ENCODE peak calls at places on chromosomes 3 and 15, in four cellular contexts. One of them, this sample, is unnamed.

GRCh38 chr3:76826915-76827314 is 213.0 kb upstream of the ROBO2 start:
- DNase-seq in heart left ventricle: no peak
- DNase-seq in tibial nerve: no peak
- DNase-seq in lung: no peak
- DNase-seq in this sample: no peak

GRCh38 chr3:129461461-129462146 is 21.6 kb downstream of the IFT122 start:
- DNase-seq in heart left ventricle: peak
- DNase-seq in tibial nerve: no peak
- DNase-seq in lung: no peak
- DNase-seq in this sample: no peak

GRCh38 chr15:54150255-54150654 is 172.0 kb downstream of the UNC13C start:
- DNase-seq in heart left ventricle: no peak
- DNase-seq in tibial nerve: no peak
- DNase-seq in lung: no peak
- DNase-seq in this sample: no peak

GRCh38 chr3:73255609-73256029 is 194.2 kb downstream of the EBLN2 start:
- DNase-seq in heart left ventricle: no peak
- DNase-seq in tibial nerve: no peak
- DNase-seq in lung: peak
- DNase-seq in this sample: peak

GRCh38 chr3:65935724-65936123 is 103.0 kb downstream of the MAGI1 start:
- DNase-seq in heart left ventricle: no peak
- DNase-seq in tibial nerve: no peak
- DNase-seq in lung: no peak
- DNase-seq in this sample: peak

GRCh38 chr15:66566963-66567531 is 1.2 kb upstream of the LCTL start:
- DNase-seq in heart left ventricle: peak
- DNase-seq in tibial nerve: peak
- DNase-seq in lung: peak
- DNase-seq in this sample: no peak

GRCh38 chr3:54322354-54322753 is 200.0 kb downstream of the CACNA2D3 start:
- DNase-seq in heart left ventricle: no peak
- DNase-seq in tibial nerve: no peak
- DNase-seq in lung: no peak
- DNase-seq in this sample: no peak

GRCh38 chr3:157531301-157531660 is 28.1 kb upstream of the VEPH1 start:
- DNase-seq in heart left ventricle: no peak
- DNase-seq in tibial nerve: no peak
- DNase-seq in lung: no peak
- DNase-seq in this sample: no peak

GRCh38 chr3:116140100-116140689 is 305.1 kb downstream of the LSAMP start:
- DNase-seq in heart left ventricle: no peak
- DNase-seq in tibial nerve: no peak
- DNase-seq in lung: no peak
- DNase-seq in this sample: no peak

GRCh38 chr15:69979269-69979668 is 118.4 kb downstream of the TLE3 start:
- DNase-seq in heart left ventricle: no peak
- DNase-seq in tibial nerve: no peak
- DNase-seq in lung: no peak
- DNase-seq in this sample: no peak

GRCh38 chr15:45338417-45338816 is 39.9 kb downstream of the GATM start:
- DNase-seq in heart left ventricle: no peak
- DNase-seq in tibial nerve: no peak
- DNase-seq in lung: no peak
- DNase-seq in this sample: no peak

GRCh38 chr3:105823149-105823866 is 45.5 kb downstream of the CBLB start:
- DNase-seq in heart left ventricle: no peak
- DNase-seq in tibial nerve: no peak
- DNase-seq in lung: no peak
- DNase-seq in this sample: peak

GRCh38 chr15:101267320-101268104 is 9.8 kb downstream of the SELENOS start:
- DNase-seq in heart left ventricle: peak
- DNase-seq in tibial nerve: peak
- DNase-seq in lung: no peak
- DNase-seq in this sample: no peak

GRCh38 chr3:197398301-197398878 is 100.0 kb upstream of the DLG1 start:
- DNase-seq in heart left ventricle: no peak
- DNase-seq in tibial nerve: no peak
- DNase-seq in lung: no peak
- DNase-seq in this sample: no peak

GRCh38 chr3:122255757-122256439 is 69.2 kb upstream of the CSTA start:
- DNase-seq in heart left ventricle: no peak
- DNase-seq in tibial nerve: no peak
- DNase-seq in lung: no peak
- DNase-seq in this sample: no peak

GRCh38 chr3:119643528-119643927 is 16.9 kb downstream of the POPDC2 start:
- DNase-seq in heart left ventricle: no peak
- DNase-seq in tibial nerve: no peak
- DNase-seq in lung: no peak
- DNase-seq in this sample: no peak

GRCh38 chr3:15099364-15100098 is 583 bp upstream of the RBSN start:
- DNase-seq in heart left ventricle: no peak
- DNase-seq in tibial nerve: no peak
- DNase-seq in lung: no peak
- DNase-seq in this sample: no peak

GRCh38 chr3:15094187-15094875 is 4.6 kb downstream of the RBSN start:
- DNase-seq in heart left ventricle: no peak
- DNase-seq in tibial nerve: peak
- DNase-seq in lung: no peak
- DNase-seq in this sample: no peak

GRCh38 chr3:15096026-15096425 is 2.9 kb downstream of the RBSN start:
- DNase-seq in heart left ventricle: no peak
- DNase-seq in tibial nerve: no peak
- DNase-seq in lung: no peak
- DNase-seq in this sample: no peak

GRCh38 chr3:15098503-15099363 is at the start of gene RBSN:
- DNase-seq in heart left ventricle: peak
- DNase-seq in tibial nerve: peak
- DNase-seq in lung: peak
- DNase-seq in this sample: peak

DNA sequence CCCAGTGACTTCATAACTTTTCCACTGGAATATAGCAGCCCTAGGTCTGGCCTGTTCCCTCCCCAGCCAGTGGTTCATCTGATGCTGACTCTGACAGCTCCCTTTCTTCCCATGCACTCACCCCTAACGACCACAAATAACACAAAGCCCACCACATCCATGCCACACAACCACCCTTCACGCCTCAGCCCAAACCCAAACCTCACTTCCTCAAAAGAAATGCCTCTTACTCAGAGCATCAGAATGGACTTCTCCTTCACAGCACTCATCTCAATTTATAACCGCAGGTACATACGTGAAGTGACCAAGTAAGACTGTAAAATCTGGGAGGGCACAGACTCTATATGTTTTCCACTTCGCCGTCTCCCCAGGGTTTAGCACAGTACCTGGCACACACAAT is 1.1 kb downstream of the RBSN start:
- DNase-seq in heart left ventricle: no peak
- DNase-seq in tibial nerve: no peak
- DNase-seq in lung: no peak
- DNase-seq in this sample: peak
- H3K27ac ChIP-seq in heart left ventricle: peak
- H3K27ac ChIP-seq in tibial nerve: no peak
- H3K27ac ChIP-seq in lung: no peak
- H3K27ac ChIP-seq in this sample: peak

GRCh38 chr3:49617390-49618013 is 56.6 kb upstream of the APEH start:
- DNase-seq in heart left ventricle: no peak
- DNase-seq in tibial nerve: no peak
- DNase-seq in lung: no peak
- DNase-seq in this sample: no peak

GRCh38 chr3:49618412-49618811 is 55.7 kb upstream of the APEH start:
- DNase-seq in heart left ventricle: no peak
- DNase-seq in tibial nerve: no peak
- DNase-seq in lung: no peak
- DNase-seq in this sample: no peak

GRCh38 chr3:49614936-49615335 is 59.2 kb upstream of the APEH start:
- DNase-seq in heart left ventricle: no peak
- DNase-seq in tibial nerve: no peak
- DNase-seq in lung: no peak
- DNase-seq in this sample: no peak

GRCh38 chr3:49616491-49616941 is 57.6 kb upstream of the APEH start:
- DNase-seq in heart left ventricle: no peak
- DNase-seq in tibial nerve: no peak
- DNase-seq in lung: no peak
- DNase-seq in this sample: no peak

DNA sequence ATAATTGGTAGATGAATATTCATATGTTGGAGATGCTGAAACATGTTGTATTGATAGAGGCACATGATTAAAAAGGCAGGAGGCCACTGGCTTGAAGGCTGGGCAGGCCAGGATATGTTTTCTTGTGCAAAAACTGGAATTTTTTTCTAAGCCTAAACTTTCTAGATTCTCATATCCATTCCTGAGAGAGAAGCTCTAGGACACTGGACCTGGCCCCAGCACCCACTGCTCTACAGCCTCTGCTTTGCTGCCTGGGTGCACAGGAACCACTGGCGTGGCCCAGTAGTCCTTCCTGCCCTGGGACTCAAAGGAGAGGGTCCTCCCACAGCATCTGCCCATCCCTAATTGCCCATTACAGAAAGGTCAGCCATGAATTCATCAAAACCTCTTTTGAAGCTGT is 58.1 kb upstream of the APEH start:
- DNase-seq in heart left ventricle: no peak
- DNase-seq in tibial nerve: no peak
- DNase-seq in lung: no peak
- DNase-seq in this sample: no peak
- H3K27ac ChIP-seq in heart left ventricle: no peak
- H3K27ac ChIP-seq in tibial nerve: no peak
- H3K27ac ChIP-seq in lung: no peak
- H3K27ac ChIP-seq in this sample: no peak

GRCh38 chr3:192284443-192285072 is 442.8 kb downstream of the FGF12 start:
- DNase-seq in heart left ventricle: no peak
- DNase-seq in tibial nerve: no peak
- DNase-seq in lung: no peak
- DNase-seq in this sample: peak
- H3K27ac ChIP-seq in heart left ventricle: no peak
- H3K27ac ChIP-seq in tibial nerve: no peak
- H3K27ac ChIP-seq in lung: no peak
- H3K27ac ChIP-seq in this sample: no peak

GRCh38 chr3:171807806-171808205 is 2.5 kb downstream of the PLD1 start:
- DNase-seq in heart left ventricle: no peak
- DNase-seq in tibial nerve: no peak
- DNase-seq in lung: no peak
- DNase-seq in this sample: no peak

GRCh38 chr3:171811059-171811912 is 1.0 kb upstream of the PLD1 start:
- DNase-seq in heart left ventricle: no peak
- DNase-seq in tibial nerve: peak
- DNase-seq in lung: no peak
- DNase-seq in this sample: peak

GRCh38 chr3:171811913-171812321 is 1.6 kb upstream of the PLD1 start:
- DNase-seq in heart left ventricle: no peak
- DNase-seq in tibial nerve: no peak
- DNase-seq in lung: no peak
- DNase-seq in this sample: no peak

GRCh38 chr3:171810278-171811058 is at the start of gene PLD1:
- DNase-seq in heart left ventricle: peak
- DNase-seq in tibial nerve: peak
- DNase-seq in lung: peak
- DNase-seq in this sample: no peak

DNA sequence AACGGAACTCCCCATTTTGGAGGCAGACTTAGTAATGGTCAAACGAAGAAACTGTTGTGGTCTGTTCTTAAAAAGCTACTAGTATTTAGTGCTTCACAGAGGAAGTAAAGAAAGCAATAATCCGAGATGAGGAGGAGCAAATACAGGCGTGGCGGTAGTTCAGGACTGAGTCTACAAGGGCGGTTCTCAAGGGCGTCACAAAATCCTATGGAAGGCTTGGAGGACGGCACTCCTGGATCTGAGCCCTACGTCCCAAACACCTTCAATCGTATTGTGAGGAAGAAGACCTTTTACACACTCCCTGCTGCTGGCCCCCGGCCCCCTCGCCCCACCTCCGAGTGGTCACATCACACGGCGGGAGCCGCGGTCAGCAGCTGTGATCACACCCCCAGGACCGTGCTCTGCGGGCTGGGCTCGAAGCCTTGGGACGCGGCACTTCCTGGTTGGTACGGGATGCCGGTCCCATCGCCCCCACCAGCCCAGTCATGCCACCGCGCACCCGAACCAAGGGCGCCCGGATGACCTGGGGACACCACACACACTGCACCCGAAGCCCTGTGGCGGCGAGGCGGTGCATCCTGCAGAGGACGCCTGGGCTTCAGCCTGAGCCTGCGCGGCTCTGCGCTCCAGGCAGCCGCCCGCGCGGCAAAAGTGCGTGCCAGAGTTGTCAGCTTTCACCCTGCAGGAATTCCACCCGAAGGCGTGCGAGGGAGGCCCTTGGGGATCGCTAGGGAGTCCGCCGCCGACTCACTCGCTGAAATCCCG is 588 bp downstream of the PLD1 start:
- DNase-seq in heart left ventricle: peak
- DNase-seq in tibial nerve: peak
- DNase-seq in lung: no peak
- DNase-seq in this sample: no peak
- H3K27ac ChIP-seq in heart left ventricle: peak
- H3K27ac ChIP-seq in tibial nerve: peak
- H3K27ac ChIP-seq in lung: peak
- H3K27ac ChIP-seq in this sample: peak

DNA sequence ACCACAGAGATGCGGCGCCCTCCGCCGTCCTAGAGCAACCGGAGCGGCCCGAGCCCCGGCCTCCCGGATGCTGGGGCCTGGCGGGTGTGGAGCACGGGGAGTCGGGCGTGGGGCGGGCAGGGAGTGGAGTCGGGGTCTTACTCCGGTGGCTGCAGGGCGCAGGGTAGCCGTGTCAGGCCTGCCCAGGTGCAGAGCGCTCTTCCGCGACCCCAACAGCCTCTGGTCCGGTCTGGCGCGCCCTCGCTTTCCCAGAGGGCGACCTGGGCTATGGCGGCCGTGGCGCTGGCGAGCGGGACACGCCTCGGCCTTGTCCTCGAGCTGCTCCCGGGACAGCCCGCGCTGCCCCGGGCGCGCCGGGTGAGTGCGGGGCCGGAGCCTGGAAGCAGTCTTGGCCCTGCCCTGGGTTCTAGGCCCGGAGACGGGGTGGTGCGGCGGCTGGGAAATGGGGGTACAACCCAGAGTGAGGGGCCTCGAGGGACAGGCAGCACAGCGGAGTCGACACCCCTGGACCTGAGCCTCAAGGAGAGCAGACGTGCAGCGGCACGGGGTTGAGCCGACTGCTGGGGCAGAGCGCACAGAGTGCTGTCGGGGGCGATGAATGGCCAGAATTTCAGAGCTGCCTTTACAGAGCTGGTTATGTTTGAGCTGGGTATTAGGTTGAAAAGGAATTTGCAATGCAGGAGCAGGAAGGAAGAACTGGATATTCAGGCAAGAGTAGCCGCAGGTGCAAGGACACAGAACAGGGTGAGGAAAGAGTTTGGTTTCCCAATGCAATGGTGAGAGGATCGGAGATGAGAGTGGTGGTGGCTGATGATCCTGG is at the start of gene ZNF662:
- DNase-seq in heart left ventricle: peak
- DNase-seq in tibial nerve: peak
- DNase-seq in lung: peak
- DNase-seq in this sample: no peak
- H3K27ac ChIP-seq in heart left ventricle: peak
- H3K27ac ChIP-seq in tibial nerve: peak
- H3K27ac ChIP-seq in lung: peak
- H3K27ac ChIP-seq in this sample: no peak